ENCODE peak calls at places on chromosomes 5 and 9, in ten cellular contexts. U is psoas muscle, G is small intestine, A is lower lobe of right lung, E is PC-3, N is heart left ventricle, C is thyroid gland, M is lung, V is endodermal cell, B is brain microvascular endothelial cell. Q is an unnamed sample.
A peak's percentile ranks its signal among the peaks of the same experiment; 100 is the strongest.

GRCh38 chr5:113163328-113163727 is 186.7 kb downstream of the DCP2 start:
- DNase-seq in N (no peak), G (no peak), B (no peak), E (peak; percentile 78), M (no peak), U (no peak), C (no peak), V (no peak), A (no peak), Q (no peak)

GRCh38 chr9:129561594-129562281 is 59.2 kb downstream of the C9orf50 start:
- DNase-seq in N (no peak), M (peak; percentile 60), G (no peak), A (peak; percentile 72), C (peak; percentile 98), E (no peak), U (no peak), V (peak; percentile 57), B (no peak), Q (no peak)

GRCh38 chr5:1161832-1162229 is 39.6 kb upstream of the SLC6A19 start:
- DNase-seq in M (peak; percentile 48), B (no peak), N (peak; percentile 83), G (peak; percentile 48), C (peak; percentile 90), E (peak; percentile 81), U (peak; percentile 43), V (no peak), A (peak; percentile 62), Q (no peak)

GRCh38 chr5:59069438-59070079 is 486.7 kb downstream of the RAB3C start:
- DNase-seq in A (no peak), E (peak; percentile 76), G (no peak), C (no peak), B (peak; percentile 92), V (no peak), N (no peak), M (no peak), U (no peak), Q (no peak)

GRCh38 chr9:69028754-69029153 is 6.8 kb upstream of the FXN start:
- DNase-seq in G (no peak), A (no peak), B (no peak), E (no peak), C (no peak), M (no peak), N (no peak), V (no peak), U (no peak), Q (no peak)

GRCh38 chr9:76545191-76545590 is 86.2 kb downstream of the GCNT1 start:
- DNase-seq in M (no peak), E (no peak), V (no peak), A (no peak), C (no peak), N (no peak), G (peak; percentile 36), B (no peak), U (no peak), Q (no peak)

GRCh38 chr5:151082976-151083651 is 2.3 kb upstream of the TNIP1 start:
- DNase-seq in G (peak; percentile 90), E (peak; percentile 90), B (no peak), C (peak; percentile 74), N (no peak), M (peak; percentile 62), U (peak; percentile 50), A (peak; percentile 66), V (no peak), Q (peak; percentile 74)

GRCh38 chr5:168404366-168404765 is 81.9 kb upstream of the RARS1 start:
- DNase-seq in N (no peak), B (peak; percentile 89), A (no peak), E (peak; percentile 17), G (no peak), M (no peak), U (no peak), V (no peak), C (no peak), Q (no peak)

GRCh38 chr5:141742866-141743651 is 61.0 kb upstream of the ARAP3 start:
- DNase-seq in C (peak; percentile 37), B (peak; percentile 7), M (no peak), U (no peak), G (no peak), V (peak; percentile 92), N (no peak), E (peak; percentile 28), A (no peak), Q (peak; percentile 67)

GRCh38 chr9:89745601-89746376 is 141.0 kb downstream of the GADD45G start:
- DNase-seq in C (no peak), G (no peak), E (no peak), N (no peak), V (no peak), B (no peak), M (no peak), U (no peak), A (no peak), Q (no peak)

GRCh38 chr5:93735378-93735777 is 6.0 kb downstream of the POU5F2 start:
- DNase-seq in A (no peak), B (peak; percentile 28), C (no peak), V (no peak), E (no peak), U (no peak), G (no peak), M (no peak), N (no peak), Q (no peak)

GRCh38 chr5:61177716-61178115 is 15.4 kb upstream of the SMIM15 start:
- DNase-seq in M (no peak), V (no peak), U (no peak), N (no peak), G (no peak), B (no peak), E (no peak), C (no peak), A (no peak), Q (no peak)

GRCh38 chr9:89278551-89278950 is 32.4 kb upstream of the CKS2 start:
- DNase-seq in B (no peak), E (no peak), G (no peak), M (no peak), N (no peak), V (no peak), C (no peak), U (no peak), A (no peak), Q (no peak)

GRCh38 chr9:133455936-133456335 is 3.8 kb upstream of the CACFD1 start:
- DNase-seq in E (no peak), M (no peak), G (no peak), A (no peak), N (no peak), U (no peak), C (no peak), B (no peak), V (no peak), Q (peak; percentile 72)

DNA sequence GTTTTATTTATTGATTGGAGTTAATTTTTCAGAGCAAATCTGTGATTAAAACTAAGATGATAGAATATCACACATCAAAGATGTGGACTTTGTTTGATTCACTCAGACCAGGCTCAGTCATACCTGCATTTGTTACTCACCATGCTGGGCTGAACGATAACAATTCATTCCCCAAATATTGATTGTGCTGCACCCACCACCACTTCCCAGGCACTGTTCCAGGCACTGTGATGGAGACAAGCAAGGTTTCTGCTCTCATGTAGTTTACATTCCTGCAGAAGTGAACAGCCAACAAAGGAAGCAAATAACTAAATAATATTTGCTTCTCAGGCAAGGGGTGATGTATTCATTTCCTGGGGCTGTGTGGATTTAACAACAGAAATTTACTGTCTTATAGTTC is 428.3 kb downstream of the DNAH5 start:
- DNase-seq in G (no peak), M (no peak), U (no peak), C (no peak), B (no peak), E (peak; percentile 85), A (no peak), N (no peak), V (no peak), Q (no peak)
- H3K27ac ChIP-seq in G (no peak overlapping the region), M (no peak overlapping the region), U (no peak overlapping the region), C (no peak overlapping the region), B (no peak overlapping the region), E (peak overlapping the region; percentile 63), A (no peak overlapping the region), N (no peak overlapping the region), V (no peak overlapping the region), Q (no peak overlapping the region)

GRCh38 chr5:79843450-79844388 is 147.3 kb downstream of the MTX3 start:
- DNase-seq in E (no peak), C (no peak), A (no peak), N (no peak), B (no peak), G (no peak), M (no peak), V (peak; percentile 22), U (no peak), Q (no peak)

GRCh38 chr5:79842991-79843390 is 148.1 kb downstream of the MTX3 start:
- DNase-seq in V (no peak), U (no peak), G (no peak), E (no peak), C (no peak), M (no peak), B (no peak), A (no peak), N (no peak), Q (no peak)

GRCh38 chr5:79841172-79841571 is 149.9 kb downstream of the MTX3 start:
- DNase-seq in M (no peak), N (no peak), C (no peak), G (no peak), B (no peak), A (no peak), E (no peak), U (no peak), V (peak; percentile 5), Q (no peak)

GRCh38 chr5:79840085-79840990 is 150.7 kb downstream of the CMYA5 start:
- DNase-seq in B (no peak), M (no peak), C (peak; percentile 62), N (no peak), A (no peak), E (no peak), G (no peak), V (peak; percentile 30), U (no peak), Q (no peak)

GRCh38 chr5:79842006-79842881 is 148.8 kb downstream of the MTX3 start:
- DNase-seq in C (no peak), M (peak; percentile 13), A (no peak), G (no peak), N (no peak), B (no peak), E (no peak), V (no peak), U (no peak), Q (no peak)
- H3K27ac ChIP-seq in C (no peak overlapping the region), M (no peak overlapping the region), A (no peak overlapping the region), G (no peak overlapping the region), N (no peak overlapping the region), B (no peak overlapping the region), E (no peak overlapping the region), V (no peak overlapping the region), U (no peak overlapping the region), Q (no peak overlapping the region)

DNA sequence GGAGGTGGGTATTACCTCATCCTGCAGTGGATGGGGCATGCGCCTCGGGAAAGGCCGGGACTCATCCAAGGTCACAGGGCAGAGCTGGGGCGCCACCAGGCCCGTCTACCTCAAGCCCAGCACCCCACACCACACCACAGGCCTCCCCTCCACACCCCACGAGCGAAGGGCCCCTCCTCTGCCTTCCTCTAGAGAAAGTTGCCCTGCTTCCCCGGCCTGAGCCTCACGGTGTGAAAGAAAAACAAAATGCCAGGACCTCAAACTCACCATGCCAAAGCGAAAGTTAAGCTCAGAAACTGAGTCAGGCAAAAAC is 161.1 kb downstream of the COL23A1 start:
- DNase-seq in B (no peak), C (no peak), A (no peak), V (no peak), U (no peak), E (no peak), N (no peak), M (no peak), G (no peak), Q (no peak)
- H3K27ac ChIP-seq in B (no peak overlapping the region), C (peak overlapping the region; percentile 94), A (no peak overlapping the region), V (no peak overlapping the region), U (peak overlapping the region; percentile 78), E (no peak overlapping the region), N (peak overlapping the region; percentile 46), M (no peak overlapping the region), G (no peak overlapping the region), Q (peak overlapping the region; percentile 57)

GRCh38 chr5:132269635-132270344 is 12.3 kb downstream of the PDLIM4 start:
- DNase-seq in C (no peak), A (no peak), E (no peak), M (no peak), G (no peak), B (no peak), N (no peak), U (no peak), V (no peak), Q (peak; percentile 22)
- H3K27ac ChIP-seq in C (no peak overlapping the region), A (no peak overlapping the region), E (no peak overlapping the region), M (no peak overlapping the region), G (no peak overlapping the region), B (no peak overlapping the region), N (no peak overlapping the region), U (no peak overlapping the region), V (peak overlapping the region; percentile 44), Q (no peak overlapping the region)